ENCODE peak calls at places on chromosomes 11 and 22, in five cellular contexts. D is Right ventricle myocardium superior; W is head of caudate nucleus; R is fibroblast of the aortic adventitia; V is activated CD4-positive, CD25-positive, alpha-beta regulatory T cell. X is an unnamed sample.

GRCh38 chr11:67302571-67303131 is 679 bp upstream of the SSH3 start:
- DNase-seq in D (peak), W (no peak), R (no peak), V (no peak), X (peak)

GRCh38 chr22:26466196-26466595 is 17.4 kb downstream of the HPS4 start:
- DNase-seq in D (no peak), W (peak), R (no peak), V (no peak), X (no peak)

GRCh38 chr22:25364281-25364680 is 144.8 kb downstream of the CRYBB2 start:
- DNase-seq in D (peak), W (no peak), R (no peak), V (no peak), X (no peak)

GRCh38 chr22:22943521-22944267 is 56.1 kb downstream of the IGLL5 start:
- DNase-seq in D (no peak), W (no peak), R (no peak), V (no peak), X (no peak)

GRCh38 chr11:33775064-33775807 is 916 bp upstream of the FBXO3 start:
- DNase-seq in D (no peak), W (no peak), R (no peak), V (no peak), X (no peak)

GRCh38 chr22:39134366-39135091 is 18.0 kb downstream of the CBX7 start:
- DNase-seq in D (no peak), W (no peak), R (no peak), V (no peak), X (no peak)

GRCh38 chr11:2517386-2518064 is 72.7 kb downstream of the KCNQ1 start:
- DNase-seq in D (no peak), W (no peak), R (no peak), V (no peak), X (no peak)

GRCh38 chr11:63937713-63938480 is 905 bp upstream of the NAA40 start:
- DNase-seq in D (no peak), W (no peak), R (no peak), V (no peak), X (no peak)

GRCh38 chr22:17627961-17628303 is 617 bp downstream of the ATP6V1E1 start:
- DNase-seq in D (no peak), W (no peak), R (no peak), V (no peak), X (no peak)

GRCh38 chr11:75867778-75868374 is 52.9 kb downstream of the UVRAG start:
- DNase-seq in D (no peak), W (no peak), R (peak), V (peak), X (peak)

GRCh38 chr11:124758355-124759267 is 3.5 kb downstream of the ESAM start:
- DNase-seq in D (peak), W (peak), R (peak), V (peak), X (peak)

GRCh38 chr11:2138436-2139117 is 612 bp downstream of the IGF2 start:
- DNase-seq in D (peak), W (no peak), R (no peak), V (no peak), X (no peak)

GRCh38 chr11:118757881-118758399 is 33.0 kb downstream of the DDX6 start:
- DNase-seq in D (no peak), W (no peak), R (no peak), V (no peak), X (no peak)

GRCh38 chr11:12448131-12448939 is 71.0 kb downstream of the PARVA start:
- DNase-seq in D (no peak), W (no peak), R (no peak), V (no peak), X (no peak)